ENCODE peak calls at places on chromosomes 11 and 22, in seven cellular contexts. T is GM23248, H is fibroblast of lung, L is thyroid gland, O is A673, W is psoas muscle, D is GM23338. X is an unnamed sample. For H3K27me3 and H3K4me1, the result is how much of the 10 kb centered on the place peaks cover.

GRCh38 chr11:126840201-126840886 is 160.2 kb downstream of the KIRREL3 start:
- DNase-seq in O (no peak), D (no peak), W (no peak), L (no peak), T (peak), H (peak), X (no peak)

GRCh38 chr11:73907191-73907590 is 30.4 kb downstream of the PAAF1 start:
- DNase-seq in H (peak), O (no peak), D (peak), L (no peak), W (peak), T (peak), X (peak)

GRCh38 chr22:39580795-39581194 is 10.2 kb downstream of the CACNA1I start:
- DNase-seq in W (no peak), O (no peak), L (no peak), T (no peak), D (no peak), H (no peak), X (no peak)

GRCh38 chr11:69368119-69368880 is 74.3 kb downstream of the MYEOV start:
- DNase-seq in D (no peak), T (no peak), O (no peak), L (no peak), W (peak), H (no peak), X (no peak)

GRCh38 chr11:14411818-14412217 is 52.8 kb upstream of the RRAS2 start:
- DNase-seq in W (peak), L (no peak), H (peak), D (no peak), O (peak), T (peak), X (no peak)

GRCh38 chr22:45218974-45219373 is 21.7 kb downstream of the KIAA0930 start:
- DNase-seq in L (no peak), T (no peak), O (no peak), W (no peak), H (peak), D (no peak), X (no peak)

GRCh38 chr11:67045314-67045713 is 11.3 kb upstream of the RHOD start:
- DNase-seq in D (no peak), O (no peak), H (peak), W (peak), T (peak), L (no peak), X (no peak)

GRCh38 chr11:37595845-37596244 is 997.8 kb upstream of the RAG2 start:
- DNase-seq in O (no peak), T (no peak), D (no peak), W (no peak), L (no peak), H (no peak), X (no peak)

GRCh38 chr22:20433686-20434241 is 3.9 kb downstream of the SCARF2 start:
- DNase-seq in W (peak), O (no peak), H (no peak), T (no peak), L (no peak), D (no peak), X (no peak)
- H3K27me3 ChIP-seq in W (under half), O (under half), H (under half), T (under half), L (under half), D (half or more), X (under half)

GRCh38 chr11:118152020-118152551 is 537 bp downstream of the SCN4B start:
- DNase-seq in T (no peak), O (no peak), D (peak), H (no peak), W (no peak), L (no peak), X (no peak)

GRCh38 chr11:118151421-118151820 is 1.2 kb downstream of the SCN4B start:
- DNase-seq in O (no peak), D (no peak), H (peak), W (no peak), L (no peak), T (no peak), X (no peak)

GRCh38 chr11:118152552-118153471 is at the start of gene SCN4B:
- DNase-seq in L (peak), O (peak), T (peak), W (peak), H (peak), D (peak), X (no peak)

GRCh38 chr11:118153976-118154375 is 1.4 kb upstream of the SCN4B start:
- DNase-seq in L (no peak), W (no peak), H (no peak), T (no peak), O (no peak), D (no peak), X (no peak)

GRCh38 chr11:118153516-118153915 is 893 bp upstream of the SCN4B start:
- DNase-seq in O (no peak), L (no peak), H (no peak), D (no peak), W (no peak), T (no peak), X (no peak)
- H3K4me3 ChIP-seq in O (no peak), L (no peak), H (peak), D (peak), W (peak), T (peak), X (no peak)

GRCh38 chr11:8813658-8814057 is 97.3 kb upstream of the AKIP1 start:
- DNase-seq in L (peak), D (peak), O (peak), W (peak), T (peak), H (peak), X (peak)

GRCh38 chr11:8809605-8810272 is 101.2 kb upstream of the AKIP1 start:
- DNase-seq in W (no peak), H (no peak), D (no peak), T (peak), O (no peak), L (no peak), X (no peak)

GRCh38 chr11:8812438-8812837 is 98.6 kb upstream of the AKIP1 start:
- DNase-seq in L (peak), W (peak), D (no peak), O (no peak), H (peak), T (peak), X (no peak)

GRCh38 chr11:8810331-8811301 is 100.4 kb upstream of the AKIP1 start:
- DNase-seq in O (peak), D (peak), T (peak), W (peak), L (peak), H (peak), X (no peak)

GRCh38 chr11:8811571-8811970 is 99.4 kb upstream of the AKIP1 start:
- DNase-seq in D (no peak), H (peak), O (no peak), L (no peak), T (peak), W (no peak), X (no peak)
- H3K4me1 ChIP-seq in D (under half), H (under half), O (under half), L (under half), T (half or more), W (under half), X (under half)

GRCh38 chr11:58979222-58979621 is 39.9 kb downstream of the GLYATL1 start:
- DNase-seq in O (no peak), W (no peak), L (no peak), T (no peak), D (no peak), H (no peak), X (no peak)
- H3K27me3 ChIP-seq in O (under half), W (under half), L (under half), T (under half), D (under half), H (under half), X (under half)

X was measured in effector memory CD4-positive, alpha-beta T cell.